ENCODE peak calls at places on chromosomes 13 and 19, in seven cellular contexts. S is naive thymus-derived CD4-positive, alpha-beta T cell; W is mesendoderm; K is AG04450; I is astrocyte; A is Peyer's patch; M is left lung. D is an unnamed sample.

GRCh38 chr19:3618144-3618810 is 8.3 kb downstream of the CACTIN start:
- DNase-seq in S (no peak), M (peak; percentile 90), I (no peak), K (peak; percentile 15), A (peak; percentile 77), W (peak; percentile 49), D (peak; percentile 53)

GRCh38 chr19:18785179-18786124 is 5.7 kb downstream of the COMP start:
- DNase-seq in M (peak; percentile 89), S (peak; percentile 26), K (no peak), I (no peak), W (peak; percentile 89), A (peak; percentile 87), D (peak; percentile 91)

GRCh38 chr13:55654243-55654642 is 1486.5 kb upstream of the PRR20A start:
- DNase-seq in K (no peak), M (no peak), W (peak; percentile 83), A (no peak), I (no peak), S (no peak), D (no peak)

GRCh38 chr19:18021121-18021755 is 13.3 kb downstream of the ARRDC2 start:
- DNase-seq in M (peak; percentile 94), A (peak; percentile 89), S (peak; percentile 47), I (peak; percentile 69), K (no peak), W (no peak), D (peak; percentile 63)

GRCh38 chr13:33612641-33613638 is 205.0 kb upstream of the RFC3 start:
- DNase-seq in I (no peak), S (no peak), A (no peak), K (no peak), M (no peak), W (no peak), D (no peak)

GRCh38 chr13:114235697-114236096 is 1.0 kb downstream of the CDC16 start:
- DNase-seq in W (no peak), K (no peak), I (no peak), A (no peak), M (no peak), S (no peak), D (no peak)

GRCh38 chr13:50026788-50027473 is 11.7 kb downstream of the KCNRG start:
- DNase-seq in S (no peak), M (no peak), I (no peak), W (no peak), K (no peak), A (no peak), D (no peak)

GRCh38 chr19:38434549-38435051 is 1.1 kb downstream of the RYR1 start:
- DNase-seq in W (peak; percentile 72), M (peak; percentile 68), K (no peak), A (no peak), I (no peak), S (no peak), D (no peak)

GRCh38 chr19:3036119-3036794 is 7.2 kb upstream of the TLE2 start:
- DNase-seq in A (peak; percentile 96), I (peak; percentile 79), M (peak; percentile 94), S (peak; percentile 76), W (peak; percentile 96), K (peak; percentile 74), D (peak; percentile 93)

GRCh38 chr13:89363144-89363543 is 1692.0 kb downstream of the SLITRK5 start:
- DNase-seq in W (no peak), S (no peak), M (peak; percentile 72), K (no peak), A (no peak), I (no peak), D (no peak)

GRCh38 chr19:2477732-2478191 is 1.8 kb downstream of the GADD45B start:
- DNase-seq in I (no peak), M (no peak), A (peak; percentile 69), K (no peak), W (no peak), S (no peak), D (no peak)

GRCh38 chr13:50334092-50334778 is 319.0 kb downstream of the KCNRG start:
- DNase-seq in W (no peak), I (no peak), A (no peak), S (no peak), M (no peak), K (no peak), D (peak; percentile 1)

GRCh38 chr19:5354403-5354802 is 13.8 kb upstream of the PTPRS start:
- DNase-seq in K (no peak), S (no peak), A (no peak), I (no peak), W (peak; percentile 56), M (no peak), D (no peak)

GRCh38 chr13:110006304-110006703 is 219.9 kb upstream of the IRS2 start:
- DNase-seq in K (no peak), S (no peak), I (peak; percentile 83), A (no peak), W (no peak), M (no peak), D (no peak)

GRCh38 chr13:93559718-93560117 is 333.1 kb downstream of the GPC6 start:
- DNase-seq in A (no peak), K (peak; percentile 33), I (peak; percentile 88), S (no peak), W (no peak), M (no peak), D (no peak)

GRCh38 chr13:23986619-23987018 is 89.3 kb upstream of the C1QTNF9B start:
- DNase-seq in S (no peak), M (no peak), A (no peak), K (peak; percentile 88), I (peak; percentile 99), W (peak; percentile 28), D (no peak)

GRCh38 chr19:29467824-29468401 is 57.9 kb upstream of the VSTM2B start:
- DNase-seq in S (no peak), A (no peak), W (peak; percentile 71), K (no peak), I (no peak), M (no peak), D (peak; percentile 32)

GRCh38 chr19:6531163-6531955 is 533 bp downstream of the TNFSF9 start:
- DNase-seq in I (no peak), K (no peak), W (no peak), M (no peak), S (no peak), A (no peak), D (no peak)
- H3K27ac ChIP-seq in I (no peak overlapping the region), K (no peak overlapping the region), W (no peak overlapping the region), M (peak overlapping the region; percentile 77), S (peak overlapping the region; percentile 58), A (peak overlapping the region; percentile 86), D (peak overlapping the region; percentile 70)

GRCh38 chr13:97238432-97238831 is 16.3 kb downstream of the MBNL2 start:
- DNase-seq in W (no peak), M (no peak), S (no peak), A (no peak), I (no peak), K (no peak), D (no peak)
- H3K27ac ChIP-seq in W (no peak overlapping the region), M (peak overlapping the region; percentile 66), S (no peak overlapping the region), A (no peak overlapping the region), I (no peak overlapping the region), K (no peak overlapping the region), D (peak overlapping the region; percentile 97)

DNA sequence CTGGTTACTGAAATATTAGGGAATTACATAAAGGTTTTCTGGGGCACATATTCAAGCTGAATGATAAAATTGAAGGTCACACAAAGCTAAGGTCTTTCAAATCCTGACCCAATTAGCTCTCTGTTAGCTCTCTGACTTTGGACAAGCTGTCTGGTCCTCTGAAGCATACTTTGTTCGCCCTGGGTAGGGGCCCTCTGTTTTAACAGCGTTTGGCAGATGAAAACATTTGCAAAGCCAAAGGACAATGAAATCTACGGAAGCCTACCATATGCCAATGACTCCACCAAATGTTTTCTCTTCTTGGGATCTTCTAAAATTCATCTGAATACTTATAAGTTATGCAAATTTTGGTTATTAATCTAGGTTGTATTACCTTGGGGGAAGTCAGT is 14.5 kb upstream of the GJA3 start:
- DNase-seq in A (no peak), K (no peak), W (no peak), S (no peak), I (no peak), M (no peak), D (no peak)
- H3K27ac ChIP-seq in A (no peak overlapping the region), K (peak overlapping the region; percentile 53), W (no peak overlapping the region), S (no peak overlapping the region), I (peak overlapping the region; percentile 16), M (peak overlapping the region; percentile 70), D (no peak overlapping the region)

GRCh38 chr19:54708781-54709180 is 15.5 kb upstream of the KIR3DL3 start:
- DNase-seq in K (no peak), M (no peak), A (no peak), I (no peak), W (no peak), S (no peak), D (no peak)
- H3K27ac ChIP-seq in K (no peak overlapping the region), M (no peak overlapping the region), A (no peak overlapping the region), I (no peak overlapping the region), W (no peak overlapping the region), S (no peak overlapping the region), D (no peak overlapping the region)

D was measured in substantia nigra.